ENCODE peak calls at places on chromosomes 3 and 15, in five cellular contexts. K, M, T, J and H are unnamed samples.

GRCh38 chr15:64895285-64896065 is 16.2 kb upstream of the ANKDD1A start:
- DNase-seq in K (no peak), M (no peak), J (no peak), T (peak), H (no peak)

GRCh38 chr3:128572644-128573105 is 77.9 kb downstream of the RPN1 start:
- DNase-seq in T (peak), J (no peak), K (peak), M (no peak), H (peak)

GRCh38 chr15:63089260-63090043 is 32.2 kb upstream of the LACTB start:
- DNase-seq in M (no peak), K (peak), J (no peak), T (no peak), H (peak)

GRCh38 chr3:24640330-24640877 is 145.8 kb upstream of the THRB start:
- DNase-seq in K (peak), J (no peak), T (no peak), M (no peak), H (no peak)

GRCh38 chr3:14647976-14648955 is 3.3 kb upstream of the CCDC174 start:
- DNase-seq in J (no peak), M (no peak), K (no peak), T (peak), H (no peak)

GRCh38 chr15:90266485-90266884 is 1.0 kb downstream of the NGRN start:
- DNase-seq in K (no peak), J (no peak), M (no peak), T (peak), H (no peak)

GRCh38 chr3:15804553-15805095 is 6.8 kb upstream of the ANKRD28 start:
- DNase-seq in J (no peak), K (no peak), M (no peak), T (peak), H (no peak)

GRCh38 chr15:93253656-93254055 is 164.6 kb upstream of the RGMA start:
- DNase-seq in J (no peak), M (no peak), K (no peak), T (no peak), H (no peak)

GRCh38 chr15:83927704-83928391 is 273.9 kb downstream of the ADAMTSL3 start:
- DNase-seq in K (no peak), T (no peak), M (no peak), J (no peak), H (no peak)

GRCh38 chr15:91948001-91948608 is 94.6 kb downstream of the SLCO3A1 start:
- DNase-seq in T (no peak), M (no peak), K (no peak), J (no peak), H (no peak)

GRCh38 chr3:38720465-38720864 is 71.0 kb upstream of the SCN5A start:
- DNase-seq in T (no peak), J (no peak), K (no peak), M (no peak), H (no peak)

GRCh38 chr3:161796780-161797179 is 300.2 kb downstream of the OTOL1 start:
- DNase-seq in T (no peak), M (no peak), K (no peak), J (no peak), H (no peak)

GRCh38 chr3:190076601-190077444 is 43.9 kb downstream of the P3H2 start:
- DNase-seq in T (no peak), J (no peak), M (peak), K (peak), H (peak)

GRCh38 chr15:100968043-100968966 is 49.1 kb downstream of the LRRK1 start:
- DNase-seq in M (no peak), T (no peak), K (no peak), J (no peak), H (no peak)

GRCh38 chr3:29012011-29012410 is 268.9 kb upstream of the RBMS3 start:
- DNase-seq in T (no peak), M (no peak), K (no peak), J (no peak), H (no peak)

GRCh38 chr3:179717219-179717618 is 64.4 kb downstream of the USP13 start:
- DNase-seq in T (no peak), M (no peak), J (no peak), K (no peak), H (no peak)

GRCh38 chr3:179716226-179716625 is 63.4 kb downstream of the USP13 start:
- DNase-seq in M (no peak), J (no peak), K (no peak), T (no peak), H (no peak)

GRCh38 chr3:179716811-179717210 is 64.0 kb downstream of the USP13 start:
- DNase-seq in J (no peak), M (no peak), K (no peak), T (no peak), H (peak)

GRCh38 chr3:179715582-179715981 is 62.7 kb downstream of the USP13 start:
- DNase-seq in K (no peak), J (no peak), T (no peak), M (no peak), H (no peak)

GRCh38 chr3:179713643-179714090 is 60.8 kb downstream of the USP13 start:
- DNase-seq in M (no peak), K (no peak), T (no peak), J (no peak), H (peak)
- H3K27ac ChIP-seq in M (no peak), K (no peak), T (no peak), J (no peak), H (peak)

GRCh38 chr15:67086650-67086941 is 21.2 kb downstream of the SMAD3 start:
- DNase-seq in K (no peak), M (no peak), J (no peak), T (no peak), H (no peak)
- H3K4me3 ChIP-seq in K (no peak), M (no peak), J (no peak), T (peak), H (no peak)

GRCh38 chr15:38217181-38217580 is 35.5 kb upstream of the SPRED1 start:
- DNase-seq in T (peak), K (no peak), J (no peak), M (no peak), H (no peak)

GRCh38 chr15:38213392-38213791 is 39.2 kb upstream of the SPRED1 start:
- DNase-seq in K (no peak), J (no peak), T (no peak), M (no peak), H (no peak)

GRCh38 chr15:38216763-38217162 is 35.9 kb upstream of the SPRED1 start:
- DNase-seq in K (peak), J (no peak), T (no peak), M (no peak), H (peak)

GRCh38 chr15:38217788-38218609 is 34.6 kb upstream of the SPRED1 start:
- DNase-seq in M (no peak), T (no peak), J (no peak), K (no peak), H (no peak)

DNA sequence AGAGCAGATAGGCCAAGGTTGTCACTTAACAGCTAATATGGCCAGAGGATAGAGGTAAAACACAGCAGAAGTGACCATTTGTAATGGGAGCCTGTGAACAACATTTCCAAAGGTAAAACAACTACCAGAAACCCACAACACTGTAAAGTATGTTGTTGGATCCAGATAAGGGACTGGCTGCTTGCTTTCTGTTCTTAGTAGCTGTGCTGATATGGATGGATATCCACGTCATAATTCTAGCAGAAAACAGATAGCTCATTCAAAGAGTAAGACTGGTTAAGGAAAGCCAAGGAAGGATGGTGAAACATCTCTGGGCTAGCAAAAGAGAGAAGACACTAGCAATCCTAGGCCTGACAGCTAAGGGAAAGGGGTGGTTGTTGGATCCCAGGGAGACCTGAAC is 36.9 kb upstream of the SPRED1 start:
- DNase-seq in M (no peak), T (no peak), J (no peak), K (no peak), H (no peak)
- H3K27ac ChIP-seq in M (no peak), T (no peak), J (no peak), K (no peak), H (no peak)

GRCh38 chr3:122987726-122988319 is 39.7 kb downstream of the SEMA5B start:
- DNase-seq in T (no peak), K (no peak), M (no peak), J (no peak), H (no peak)
- H3K4me3 ChIP-seq in T (no peak), K (no peak), M (no peak), J (no peak), H (no peak)

DNA sequence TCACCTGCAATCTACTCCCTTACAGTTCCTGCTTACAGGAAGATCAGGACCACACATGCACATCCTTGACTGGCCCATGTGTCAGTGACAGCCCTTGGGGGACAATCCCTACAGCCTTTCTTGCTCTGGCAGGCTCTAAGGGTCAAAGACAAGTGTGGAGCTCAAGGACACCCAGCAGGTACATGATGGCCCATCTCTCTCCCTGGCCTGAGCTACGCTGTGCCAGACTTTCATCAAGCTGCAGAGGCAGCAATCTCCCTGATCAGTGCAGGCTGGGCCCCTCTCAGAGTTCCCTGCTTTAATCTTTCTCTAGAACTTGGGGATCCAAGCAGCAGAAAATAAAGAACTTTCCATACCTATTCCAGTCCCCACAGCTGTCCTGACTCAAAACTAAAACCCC is 2.6 kb downstream of the SEMA7A start:
- DNase-seq in J (no peak), K (no peak), M (no peak), T (no peak), H (no peak)
- H3K27ac ChIP-seq in J (peak), K (no peak), M (no peak), T (no peak), H (peak)